ENCODE peak calls at places on chromosomes 7 and 10, in seven cellular contexts. E is substantia nigra; H is GM12865; F is BE2C; W is CD4-positive, alpha-beta T cell; L is natural killer cell; I is EL. V is an unnamed sample.

GRCh38 chr7:132255898-132256297 is 320.4 kb downstream of the PLXNA4 start:
- DNase-seq in F (peak; percentile 56), W (no peak), H (no peak), L (no peak), I (no peak), E (no peak), V (peak; percentile 52)

GRCh38 chr7:158840604-158841003 is 11.3 kb upstream of the ESYT2 start:
- DNase-seq in E (no peak), I (no peak), W (no peak), H (no peak), L (no peak), F (no peak), V (no peak)

GRCh38 chr10:80148166-80148805 is 15.8 kb downstream of the PLAC9 start:
- DNase-seq in I (no peak), W (no peak), F (no peak), H (no peak), E (no peak), L (no peak), V (no peak)

GRCh38 chr7:99219185-99219767 is 11.4 kb upstream of the KPNA7 start:
- DNase-seq in F (no peak), H (no peak), W (no peak), E (no peak), I (no peak), L (no peak), V (no peak)

GRCh38 chr7:103912906-103913610 is 76.4 kb downstream of the RELN start:
- DNase-seq in E (no peak), I (peak; percentile 12), F (no peak), H (no peak), L (no peak), W (no peak), V (no peak)

GRCh38 chr10:5509691-5510090 is 10.3 kb upstream of the CALML5 start:
- DNase-seq in I (no peak), L (no peak), E (no peak), H (no peak), F (no peak), W (no peak), V (no peak)

GRCh38 chr10:33290286-33291052 is 44.0 kb downstream of the NRP1 start:
- DNase-seq in I (no peak), H (no peak), E (no peak), F (no peak), L (no peak), W (no peak), V (no peak)

GRCh38 chr10:103599211-103599610 is 105.7 kb downstream of the NEURL1 start:
- DNase-seq in E (no peak), F (no peak), W (no peak), L (no peak), I (no peak), H (no peak), V (no peak)

V was measured in left lobe of liver.